ENCODE peak calls at places on chromosomes 12 and 14, in five cellular contexts. C is HL-60, M is body of pancreas, J is coronary artery, O is dorsolateral prefrontal cortex. S is an unnamed sample.

GRCh38 chr12:107291018-107291417 is 197.7 kb upstream of the CRY1 start:
- DNase-seq in M (no peak), C (no peak), J (no peak), O (no peak), S (no peak)

GRCh38 chr12:74963304-74963703 is 246.3 kb downstream of the KCNC2 start:
- DNase-seq in M (no peak), J (no peak), C (no peak), O (no peak), S (no peak)

GRCh38 chr12:29739279-29739991 is 44.3 kb downstream of the TMTC1 start:
- DNase-seq in O (no peak), M (no peak), C (no peak), J (no peak), S (no peak)

GRCh38 chr12:101703487-101703886 is 6.0 kb downstream of the CHPT1 start:
- DNase-seq in M (no peak), J (no peak), O (no peak), C (no peak), S (no peak)

GRCh38 chr14:36506732-36507614 is 13.1 kb downstream of the NKX2-1 start:
- DNase-seq in J (no peak), C (no peak), M (no peak), O (no peak), S (no peak)

GRCh38 chr14:31229638-31230229 is 22.1 kb upstream of the HECTD1 start:
- DNase-seq in J (peak), M (peak), O (no peak), C (peak), S (peak)

GRCh38 chr14:53183611-53184010 is 30.5 kb upstream of the DDHD1 start:
- DNase-seq in J (no peak), C (no peak), M (no peak), O (no peak), S (no peak)

GRCh38 chr12:113232787-113233585 is 11.7 kb downstream of the TPCN1 start:
- DNase-seq in O (peak), C (peak), J (no peak), M (peak), S (peak)

GRCh38 chr14:106564058-106564643 is 1037.8 kb downstream of the TMEM121 start:
- DNase-seq in O (no peak), C (peak), M (peak), J (no peak), S (peak)

GRCh38 chr12:89205517-89205916 is 146.8 kb downstream of the DUSP6 start:
- DNase-seq in C (no peak), J (no peak), O (no peak), M (no peak), S (no peak)

GRCh38 chr12:57835366-57836288 is 10.9 kb downstream of the CTDSP2 start:
- DNase-seq in C (no peak), O (no peak), M (no peak), J (no peak), S (peak)

GRCh38 chr12:69064734-69065413 is 131.9 kb upstream of the CPM start:
- DNase-seq in M (no peak), J (no peak), O (no peak), C (no peak), S (no peak)

GRCh38 chr12:41302979-41303403 is 114.9 kb downstream of the PDZRN4 start:
- DNase-seq in O (no peak), M (no peak), C (no peak), J (no peak), S (no peak)

GRCh38 chr14:104956290-104956890 is 21.8 kb downstream of the AHNAK2 start:
- DNase-seq in C (no peak), J (no peak), M (no peak), O (no peak), S (no peak)

GRCh38 chr12:53667080-53667479 is 8.8 kb downstream of the ATP5MC2 start:
- DNase-seq in J (no peak), M (no peak), C (no peak), O (no peak), S (no peak)

GRCh38 chr12:64400041-64400440 is 4.2 kb upstream of the XPOT start:
- DNase-seq in O (peak), C (no peak), M (no peak), J (no peak), S (no peak)

GRCh38 chr14:100696590-100696989 is 30.1 kb upstream of the DLK1 start:
- DNase-seq in M (no peak), J (no peak), O (no peak), C (no peak), S (peak)

GRCh38 chr14:65168840-65169239 is 66.5 kb upstream of the MAX start:
- DNase-seq in C (no peak), O (no peak), M (no peak), J (no peak), S (no peak)

GRCh38 chr14:75438486-75439080 is 10.8 kb downstream of the JDP2 start:
- DNase-seq in C (no peak), M (no peak), J (peak), O (no peak), S (no peak)

GRCh38 chr14:75441731-75442130 is 13.9 kb downstream of the JDP2 start:
- DNase-seq in M (no peak), J (no peak), C (no peak), O (no peak), S (no peak)

GRCh38 chr14:75442166-75442565 is 14.3 kb downstream of the JDP2 start:
- DNase-seq in C (no peak), J (no peak), M (no peak), O (no peak), S (no peak)

GRCh38 chr14:75440733-75441474 is 13.1 kb downstream of the JDP2 start:
- DNase-seq in C (no peak), J (no peak), O (no peak), M (peak), S (no peak)

DNA sequence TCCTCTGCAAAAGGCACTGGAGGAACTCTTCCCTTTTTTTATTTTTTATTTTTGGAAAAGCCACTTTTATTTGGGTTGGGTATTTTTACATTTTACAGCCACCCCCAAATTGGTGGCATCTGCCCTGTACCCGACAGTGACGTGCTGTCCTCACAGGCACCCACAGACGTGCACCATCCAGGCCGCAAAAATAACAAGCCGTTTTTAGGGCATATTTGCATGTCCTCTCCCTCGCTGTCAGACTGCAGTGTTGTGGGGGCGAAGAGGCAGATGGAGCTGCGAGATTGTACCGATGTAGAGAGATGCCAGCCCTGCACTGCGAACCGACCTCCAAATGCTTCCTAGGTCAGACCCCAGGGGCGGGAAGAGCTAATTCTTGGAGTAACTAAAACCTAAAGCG is 12.2 kb downstream of the JDP2 start:
- DNase-seq in C (no peak), J (peak), O (no peak), M (no peak), S (no peak)
- H3K4me3 ChIP-seq in C (no peak), J (no peak), O (no peak), M (no peak), S (no peak)

GRCh38 chr12:110853856-110854255 is 7.1 kb downstream of the CCDC63 start:
- DNase-seq in M (no peak), J (no peak), C (no peak), O (no peak), S (peak)

GRCh38 chr12:110858848-110859247 is 12.1 kb downstream of the CCDC63 start:
- DNase-seq in M (no peak), O (no peak), J (no peak), C (no peak), S (peak)

GRCh38 chr12:110856517-110856916 is 9.7 kb downstream of the CCDC63 start:
- DNase-seq in C (no peak), O (no peak), M (no peak), J (no peak), S (no peak)

GRCh38 chr12:110860833-110861291 is 14.1 kb downstream of the CCDC63 start:
- DNase-seq in M (no peak), J (no peak), O (no peak), C (no peak), S (no peak)

DNA sequence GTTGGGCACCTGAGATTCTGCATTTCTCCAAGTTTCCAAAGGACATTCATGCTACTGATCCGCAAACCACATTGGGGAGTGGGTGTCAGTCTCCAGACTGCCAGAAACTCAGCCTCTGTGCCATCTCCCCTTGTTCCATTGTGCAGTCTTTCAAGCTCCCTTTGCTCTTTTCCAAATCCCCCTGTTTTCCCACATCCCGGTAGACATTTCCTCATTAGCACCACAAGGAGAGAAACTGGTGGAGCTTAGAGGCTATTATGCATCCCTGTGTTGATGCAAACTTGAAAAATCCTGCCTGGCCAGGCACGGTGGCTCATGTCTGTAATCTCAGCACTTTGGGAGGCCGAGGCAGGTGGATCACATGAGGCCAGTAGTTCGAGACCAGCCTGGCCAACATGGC is 10.7 kb downstream of the CCDC63 start:
- DNase-seq in O (no peak), M (no peak), J (no peak), C (no peak), S (no peak)
- H3K4me3 ChIP-seq in O (no peak), M (no peak), J (no peak), C (no peak), S (no peak)

GRCh38 chr12:6551063-6551461 is 4.8 kb downstream of the IFFO1 start:
- DNase-seq in O (peak), J (peak), C (no peak), M (no peak), S (peak)
- H3K4me3 ChIP-seq in O (peak), J (peak), C (peak), M (no peak), S (no peak)

DNA sequence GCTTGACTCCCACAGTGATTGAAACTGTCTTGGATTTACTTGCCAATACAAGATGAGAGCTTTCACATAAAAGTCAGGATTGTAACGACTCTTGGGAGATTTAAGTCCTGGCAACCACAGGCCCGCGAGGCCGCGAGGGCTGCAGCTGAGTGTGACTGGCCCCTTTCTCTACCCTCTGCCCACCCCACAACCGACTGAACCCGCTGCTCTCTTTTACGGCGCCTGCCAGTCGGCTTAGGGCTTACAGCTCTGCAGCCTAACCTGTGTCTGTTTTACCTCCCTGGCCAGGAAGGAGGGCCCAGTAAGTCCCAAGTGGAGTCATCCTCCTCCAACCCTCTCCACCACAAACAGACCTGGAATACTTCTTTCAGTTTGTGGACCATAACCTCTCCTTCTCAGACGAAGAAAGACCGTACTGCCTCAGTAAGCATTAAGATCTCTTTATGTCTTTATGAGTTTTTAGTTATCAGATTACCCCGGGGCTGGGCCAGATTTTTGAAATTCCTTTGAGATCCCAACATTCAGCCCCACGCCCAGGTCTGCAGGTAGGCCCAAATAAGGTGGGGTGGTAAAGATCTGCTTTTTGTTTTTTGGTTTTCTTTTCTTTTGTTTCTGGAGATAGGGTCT is 12.6 kb upstream of the TIGAR start:
- DNase-seq in O (no peak), M (no peak), J (no peak), C (no peak), S (no peak)
- H3K4me3 ChIP-seq in O (peak), M (no peak), J (no peak), C (no peak), S (no peak)

GRCh38 chr14:39264057-39264456 is 30.3 kb downstream of the MIA2 start:
- DNase-seq in O (no peak), M (no peak), C (no peak), J (no peak), S (no peak)

GRCh38 chr14:39264558-39264957 is 30.8 kb downstream of the MIA2 start:
- DNase-seq in O (no peak), C (no peak), J (no peak), M (no peak), S (no peak)

GRCh38 chr14:39266589-39266870 is 32.8 kb downstream of the MIA2 start:
- DNase-seq in J (peak), M (peak), O (no peak), C (no peak), S (no peak)

GRCh38 chr14:39265741-39266588 is 32.2 kb downstream of the MIA2 start:
- DNase-seq in O (peak), C (peak), J (no peak), M (no peak), S (no peak)

GRCh38 chr14:39265032-39265431 is 31.3 kb downstream of the MIA2 start:
- DNase-seq in M (peak), O (no peak), J (no peak), C (no peak), S (no peak)
- H3K4me3 ChIP-seq in M (no peak), O (no peak), J (peak), C (no peak), S (no peak)

GRCh38 chr12:48199784-48200198 is 3.3 kb downstream of the OR10AD1 start:
- DNase-seq in M (no peak), O (no peak), J (no peak), C (no peak), S (no peak)
- H3K4me3 ChIP-seq in M (no peak), O (no peak), J (no peak), C (no peak), S (no peak)

GRCh38 chr14:22819191-22819988 is 4.2 kb upstream of the SLC7A7 start:
- DNase-seq in J (no peak), O (no peak), C (no peak), M (peak), S (peak)
- H3K4me3 ChIP-seq in J (peak), O (no peak), C (no peak), M (no peak), S (peak)